ENCODE peak calls at places on chromosomes 4 and X, in four cellular contexts. J is GM12891; D is NCI-H510A; Q is stimulated activated CD4-positive, alpha-beta T cell treated with anti-CD3 and anti-CD28 coated beads, Interleukin-1b, Interleukin-23, amount 100 ng/mL, for 1 hour. A is an unnamed sample.
A peak's percentile ranks its signal among the peaks of the same experiment; 100 is the strongest.

GRCh38 chrX:100085851-100086250 is 324.2 kb downstream of the PCDH19 start:
- DNase-seq in J (no peak), D (no peak), Q (no peak), A (no peak)

GRCh38 chrX:100648601-100649417 is 4.8 kb downstream of the SRPX2 start:
- DNase-seq in J (no peak), D (no peak), Q (no peak), A (no peak)

GRCh38 chr4:123600921-123601904 is 204.6 kb downstream of the SPRY1 start:
- DNase-seq in J (no peak), D (no peak), Q (no peak), A (no peak)

GRCh38 chr4:4415107-4415805 is 28.4 kb downstream of the NSG1 start:
- DNase-seq in J (no peak), D (no peak), Q (no peak), A (no peak)

GRCh38 chr4:25350561-25350960 is 26.5 kb upstream of the ANAPC4 start:
- DNase-seq in J (no peak), D (no peak), Q (no peak), A (no peak)

GRCh38 chrX:153549807-153550206 is 32.4 kb downstream of the ATP2B3 start:
- DNase-seq in J (no peak), D (no peak), Q (no peak), A (no peak)

GRCh38 chr4:28225005-28225404 is 1364.4 kb downstream of the STIM2 start:
- DNase-seq in J (no peak), D (peak; percentile 4), Q (no peak), A (no peak)

GRCh38 chr4:129514852-129515251 is 418.9 kb downstream of the C4orf33 start:
- DNase-seq in J (no peak), D (no peak), Q (no peak), A (no peak)

GRCh38 chrX:86946569-86946968 is 571.0 kb upstream of the KLHL4 start:
- DNase-seq in J (peak; percentile 1), D (no peak), Q (no peak), A (peak; percentile 23)

GRCh38 chrX:45767021-45767491 is 566.4 kb upstream of the DIPK2B start:
- DNase-seq in J (no peak), D (no peak), Q (no peak), A (no peak)

GRCh38 chr4:157043131-157043530 is 32.8 kb upstream of the GLRB start:
- DNase-seq in J (no peak), D (no peak), Q (no peak), A (no peak)

GRCh38 chr4:16171831-16172230 is 54.4 kb downstream of the TAPT1 start:
- DNase-seq in J (no peak), D (no peak), Q (no peak), A (no peak)

GRCh38 chr4:183722738-183723560 is 63.9 kb downstream of the TRAPPC11 start:
- DNase-seq in J (peak; percentile 61), D (peak; percentile 79), Q (no peak), A (peak; percentile 60)

GRCh38 chrX:119672252-119672825 is 20.6 kb downstream of the SEPTIN6 start:
- DNase-seq in J (no peak), D (peak; percentile 40), Q (no peak), A (no peak)

GRCh38 chr4:105709081-105709450 is 482 bp downstream of the GSTCD start:
- DNase-seq in J (no peak), D (no peak), Q (no peak), A (no peak)

GRCh38 chr4:100516225-100516624 is 1.6 kb downstream of the EMCN start:
- DNase-seq in J (no peak), D (no peak), Q (no peak), A (no peak)